ENCODE peak calls at places on chromosomes 2 and 18, in eight cellular contexts. M is epithelial cell of esophagus, O is dorsolateral prefrontal cortex, P is tibial artery, E is lower lobe of right lung, C is choroid plexus epithelial cell, J is GM06990, G is psoas muscle. R is an unnamed sample.

GRCh38 chr18:28834889-28835288 is 658.0 kb upstream of the CDH2 start:
- DNase-seq in M (peak), O (no peak), P (no peak), E (no peak), C (peak), J (no peak), G (no peak), R (no peak)

GRCh38 chr18:73741946-73742345 is 405.7 kb downstream of the FBXO15 start:
- DNase-seq in M (peak), O (no peak), P (no peak), E (no peak), C (peak), J (no peak), G (no peak), R (no peak)

GRCh38 chr2:183269956-183270355 is 145.7 kb downstream of the NUP35 start:
- DNase-seq in M (no peak), O (no peak), P (no peak), E (no peak), C (peak), J (no peak), G (no peak), R (no peak)

GRCh38 chr18:76349067-76349715 is 145.9 kb downstream of the ZNF516 start:
- DNase-seq in M (peak), O (no peak), P (peak), E (no peak), C (peak), J (peak), G (peak), R (peak)

GRCh38 chr2:132581917-132582316 is 88.1 kb downstream of the LYPD1 start:
- DNase-seq in M (peak), O (no peak), P (no peak), E (no peak), C (no peak), J (no peak), G (no peak), R (no peak)

GRCh38 chr2:45469314-45470099 is 141.6 kb downstream of the SRBD1 start:
- DNase-seq in M (peak), O (no peak), P (peak), E (no peak), C (peak), J (peak), G (no peak), R (no peak)

GRCh38 chr2:207995887-207996286 is 29.4 kb downstream of the PLEKHM3 start:
- DNase-seq in M (no peak), O (no peak), P (no peak), E (no peak), C (peak), J (no peak), G (no peak), R (no peak)

GRCh38 chr2:179861027-179861776 is at the start of gene ZNF385B:
- DNase-seq in M (peak), O (peak), P (peak), E (peak), C (peak), J (peak), G (peak), R (peak)

GRCh38 chr18:32906506-32907214 is 133.8 kb upstream of the KLHL14 start:
- DNase-seq in M (peak), O (no peak), P (no peak), E (no peak), C (no peak), J (no peak), G (no peak), R (no peak)

GRCh38 chr18:7749510-7749981 is 182.4 kb downstream of the PTPRM start:
- DNase-seq in M (no peak), O (no peak), P (no peak), E (no peak), C (peak), J (no peak), G (no peak), R (no peak)

DNA sequence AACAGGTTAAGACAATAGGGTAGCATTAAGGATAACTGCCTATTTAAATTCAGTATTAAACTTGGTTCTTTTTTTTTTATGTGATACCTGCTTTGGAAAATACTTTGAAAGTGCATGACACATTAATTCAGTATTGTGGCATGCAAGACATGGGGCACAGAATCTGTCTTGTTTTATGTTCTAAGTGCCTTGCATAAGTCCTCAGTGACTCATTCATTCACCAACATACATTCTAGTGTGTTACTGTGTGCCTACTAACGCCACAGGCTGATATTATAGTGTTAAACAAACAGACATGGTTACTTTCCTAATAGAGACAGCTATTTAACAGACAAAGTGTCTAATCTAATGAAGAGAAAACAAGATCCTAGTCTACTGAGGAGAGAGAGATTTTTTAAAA is 91.7 kb downstream of the GCA start:
- DNase-seq in M (peak), O (no peak), P (no peak), E (no peak), C (peak), J (no peak), G (no peak), R (no peak)
- H3K4me3 ChIP-seq in M (no peak), O (no peak), P (no peak), E (no peak), C (no peak), J (no peak), G (no peak), R (no peak)

DNA sequence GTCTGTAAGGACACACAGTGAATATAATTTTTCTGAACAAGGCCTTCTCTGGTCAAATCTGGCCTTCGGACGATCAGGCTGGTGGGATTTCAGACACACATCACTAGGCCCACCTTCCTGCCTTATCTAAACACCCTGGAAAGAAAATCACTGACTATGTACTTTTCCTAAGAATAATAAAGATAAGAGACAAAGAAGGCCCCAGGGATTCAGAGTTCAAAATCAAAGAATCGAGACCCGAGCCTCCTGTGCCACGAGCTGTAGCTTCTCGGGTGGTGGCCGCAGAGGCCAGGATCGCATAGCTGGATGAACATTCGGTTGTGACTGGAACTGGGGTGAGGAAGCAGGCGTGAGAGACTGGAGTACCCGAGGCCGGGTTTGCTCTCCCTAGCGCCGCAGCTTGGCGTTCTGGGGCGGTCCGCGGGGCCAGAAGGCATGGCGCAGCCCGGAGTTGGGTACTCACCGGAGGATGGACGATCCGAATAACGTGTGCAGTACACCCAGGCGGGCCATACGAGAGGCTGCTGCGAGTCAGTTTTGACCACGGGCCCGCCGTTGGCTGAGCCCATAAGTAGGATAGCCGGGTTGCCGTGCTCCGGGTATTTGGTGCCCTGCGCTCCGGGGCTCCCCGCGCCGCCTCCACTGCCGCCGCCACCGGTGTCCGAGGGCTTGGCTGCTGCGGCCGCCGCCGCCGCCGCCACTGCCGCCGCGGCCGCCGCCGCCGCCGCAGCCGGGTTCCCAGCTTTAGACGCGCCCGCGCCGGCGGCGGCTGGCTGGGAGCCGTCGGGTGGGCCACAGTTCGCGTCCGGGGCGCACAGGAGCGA is 1.4 kb downstream of the EN1 start:
- DNase-seq in M (no peak), O (no peak), P (no peak), E (no peak), C (no peak), J (no peak), G (no peak), R (no peak)
- H3K4me3 ChIP-seq in M (no peak), O (no peak), P (peak), E (no peak), C (no peak), J (no peak), G (peak), R (peak)

GRCh38 chr2:236971131-236971850 is 114.4 kb upstream of the COPS8 start:
- DNase-seq in M (no peak), O (no peak), P (no peak), E (peak), C (no peak), J (no peak), G (no peak), R (no peak)
- H3K4me3 ChIP-seq in M (no peak), O (no peak), P (no peak), E (no peak), C (no peak), J (no peak), G (no peak), R (no peak)

GRCh38 chr2:25249785-25250184 is 81.4 kb upstream of the POMC start:
- DNase-seq in M (no peak), O (no peak), P (no peak), E (no peak), C (no peak), J (no peak), G (no peak), R (no peak)

GRCh38 chr2:25252291-25253152 is 84.1 kb upstream of the POMC start:
- DNase-seq in M (peak), O (no peak), P (peak), E (peak), C (peak), J (no peak), G (peak), R (peak)

GRCh38 chr2:25251461-25252273 is 83.3 kb upstream of the POMC start:
- DNase-seq in M (peak), O (no peak), P (peak), E (peak), C (peak), J (peak), G (peak), R (peak)

GRCh38 chr2:25251032-25251460 is 82.7 kb upstream of the POMC start:
- DNase-seq in M (no peak), O (no peak), P (no peak), E (no peak), C (no peak), J (no peak), G (no peak), R (no peak)

GRCh38 chr2:25250331-25251031 is 82.1 kb upstream of the POMC start:
- DNase-seq in M (peak), O (no peak), P (no peak), E (no peak), C (peak), J (no peak), G (no peak), R (no peak)
- H3K4me3 ChIP-seq in M (no peak), O (no peak), P (no peak), E (no peak), C (peak), J (no peak), G (no peak), R (no peak)

DNA sequence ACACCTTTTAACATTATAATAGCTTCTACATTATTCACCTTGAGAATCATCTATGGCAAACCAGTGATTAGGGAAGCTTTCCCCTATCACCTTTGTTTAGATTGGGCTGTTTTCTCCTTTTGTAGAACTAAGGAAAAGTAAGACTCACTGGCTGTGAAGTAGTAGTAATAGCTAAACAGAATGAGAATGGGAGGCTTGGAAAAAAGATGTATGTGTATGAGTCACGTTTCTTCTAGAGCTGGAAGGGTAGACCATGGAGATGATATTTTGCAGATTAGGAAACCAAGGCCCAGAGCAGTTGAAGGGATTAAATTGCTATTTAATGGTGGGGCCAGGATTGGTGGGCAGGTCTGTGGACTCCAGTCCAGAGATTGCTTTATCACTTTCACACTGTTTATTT is 214.5 kb downstream of the MCFD2 start:
- DNase-seq in M (peak), O (no peak), P (no peak), E (no peak), C (peak), J (no peak), G (no peak), R (no peak)
- H3K4me3 ChIP-seq in M (no peak), O (no peak), P (no peak), E (no peak), C (peak), J (no peak), G (peak), R (no peak)

DNA sequence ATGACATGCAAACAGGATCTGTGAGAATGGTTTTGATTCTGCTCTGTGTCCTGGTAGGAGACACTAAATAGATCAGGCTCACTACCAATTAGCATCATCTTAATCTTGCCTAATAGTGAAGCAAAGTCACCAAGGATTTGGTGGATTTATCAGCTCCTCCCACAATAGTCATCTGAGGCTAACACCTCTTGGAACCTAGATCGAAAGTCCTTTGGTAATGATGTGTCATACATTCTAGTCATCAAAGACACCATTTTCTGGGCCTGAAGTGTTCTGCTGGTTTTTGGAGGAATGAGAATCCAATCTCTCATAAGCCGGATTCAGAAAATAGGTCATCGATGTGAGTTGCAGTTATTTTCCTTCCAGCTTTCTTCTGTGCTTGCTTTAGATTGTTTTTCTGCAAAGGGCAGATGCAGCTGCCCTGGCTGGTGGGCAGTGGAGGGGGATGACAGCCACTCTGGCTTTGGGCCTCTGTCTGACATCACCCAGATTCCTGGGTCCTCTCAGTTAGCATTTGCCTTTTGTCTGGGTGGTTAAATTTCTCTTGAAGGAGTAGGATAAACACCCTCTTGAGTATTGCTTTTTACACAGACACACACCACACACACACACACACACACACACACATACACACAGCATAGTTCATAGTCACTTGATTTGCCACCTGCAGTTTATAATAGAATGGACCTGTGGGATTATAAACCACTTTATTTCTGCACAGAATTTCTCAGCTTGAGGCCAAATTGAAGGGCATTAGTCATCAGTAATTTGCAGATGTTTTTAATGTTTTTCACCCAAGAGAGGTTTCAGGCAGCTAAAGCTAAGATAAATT is at the start of gene MYO3B:
- DNase-seq in M (peak), O (no peak), P (no peak), E (no peak), C (peak), J (no peak), G (no peak), R (no peak)
- H3K4me3 ChIP-seq in M (no peak), O (no peak), P (no peak), E (no peak), C (no peak), J (no peak), G (no peak), R (no peak)

GRCh38 chr2:224944707-224945106 is 97.6 kb downstream of the DOCK10 start:
- DNase-seq in M (no peak), O (no peak), P (no peak), E (no peak), C (no peak), J (no peak), G (no peak), R (no peak)
- H3K4me3 ChIP-seq in M (no peak), O (peak), P (no peak), E (peak), C (no peak), J (peak), G (no peak), R (peak)

R was measured in Peyer's patch.